ENCODE peak calls at places on chromosome 11, in nine cellular contexts. E is mucosa of descending colon; U is GM12865; B is endodermal cell; A is head of caudate nucleus; F is NAMALWA; P is cardiac fibroblast; J is stimulated activated CD4-positive, alpha-beta T cell treated with anti-CD3 and anti-CD28 coated beads, Interleukin-4, amount 100 ng/mL, for 4 hours; V is PC-3. C is an unnamed sample.

GRCh38 chr11:30879322-30880020 is 293.3 kb upstream of the MPPED2 start:
- DNase-seq in E (peak), U (no peak), B (no peak), A (no peak), F (no peak), P (peak), J (no peak), V (no peak), C (no peak)

GRCh38 chr11:2813141-2813908 is 72.2 kb downstream of the CDKN1C start:
- DNase-seq in E (no peak), U (no peak), B (no peak), A (peak), F (peak), P (peak), J (no peak), V (no peak), C (peak)

GRCh38 chr11:32447252-32447651 is 11.9 kb upstream of the WT1 start:
- DNase-seq in E (no peak), U (no peak), B (no peak), A (no peak), F (no peak), P (no peak), J (no peak), V (peak), C (no peak)

GRCh38 chr11:65776196-65776595 is 4.6 kb downstream of the AP5B1 start:
- DNase-seq in E (no peak), U (no peak), B (no peak), A (no peak), F (no peak), P (peak), J (no peak), V (no peak), C (peak)

GRCh38 chr11:128902515-128903066 is 11.4 kb downstream of the KCNJ5 start:
- DNase-seq in E (no peak), U (no peak), B (peak), A (no peak), F (no peak), P (peak), J (no peak), V (no peak), C (no peak)

GRCh38 chr11:93939084-93939780 is 81.9 kb upstream of the HEPHL1 start:
- DNase-seq in E (no peak), U (no peak), B (no peak), A (no peak), F (no peak), P (peak), J (no peak), V (peak), C (no peak)

GRCh38 chr11:105673089-105673488 is 63.2 kb downstream of the GRIA4 start:
- DNase-seq in E (peak), U (peak), B (peak), A (no peak), F (peak), P (peak), J (no peak), V (peak), C (peak)

GRCh38 chr11:13963949-13964770 is 1.6 kb downstream of the SPON1 start:
- DNase-seq in E (peak), U (no peak), B (peak), A (peak), F (no peak), P (no peak), J (no peak), V (peak), C (no peak)

GRCh38 chr11:6667733-6668374 is 12.2 kb upstream of the DCHS1 start:
- DNase-seq in E (peak), U (peak), B (peak), A (no peak), F (peak), P (peak), J (no peak), V (peak), C (peak)

GRCh38 chr11:78318321-78318720 is 99.3 kb downstream of the GAB2 start:
- DNase-seq in E (no peak), U (no peak), B (no peak), A (no peak), F (no peak), P (no peak), J (no peak), V (no peak), C (no peak)

GRCh38 chr11:112255075-112255739 is 5.5 kb downstream of the PLET1 start:
- DNase-seq in E (no peak), U (no peak), B (no peak), A (no peak), F (no peak), P (peak), J (no peak), V (peak), C (peak)

GRCh38 chr11:123775274-123775673 is 21.0 kb upstream of the OR6X1 start:
- DNase-seq in E (no peak), U (peak), B (peak), A (no peak), F (no peak), P (no peak), J (no peak), V (no peak), C (no peak)

GRCh38 chr11:67252831-67253239 is 13.4 kb upstream of the GRK2 start:
- DNase-seq in E (no peak), U (peak), B (peak), A (peak), F (peak), P (peak), J (no peak), V (peak), C (peak)

GRCh38 chr11:125871391-125872137 is 15.9 kb upstream of the HYLS1 start:
- DNase-seq in E (no peak), U (peak), B (peak), A (peak), F (peak), P (peak), J (no peak), V (peak), C (peak)

GRCh38 chr11:10638285-10638684 is 55.3 kb downstream of the IRAG1 start:
- DNase-seq in E (no peak), U (no peak), B (peak), A (peak), F (no peak), P (no peak), J (no peak), V (no peak), C (no peak)

GRCh38 chr11:44627911-44628729 is 62.7 kb downstream of the CD82 start:
- DNase-seq in E (peak), U (peak), B (peak), A (peak), F (no peak), P (no peak), J (no peak), V (no peak), C (no peak)

GRCh38 chr11:128503231-128503991 is 83.9 kb downstream of the ETS1 start:
- DNase-seq in E (no peak), U (no peak), B (no peak), A (no peak), F (peak), P (peak), J (no peak), V (no peak), C (no peak)

GRCh38 chr11:71996517-71996916 is 2.2 kb upstream of the IL18BP start:
- DNase-seq in E (no peak), U (no peak), B (no peak), A (no peak), F (no peak), P (no peak), J (no peak), V (no peak), C (no peak)

GRCh38 chr11:108223449-108224149 is 732 bp downstream of the ATM start:
- DNase-seq in E (no peak), U (peak), B (no peak), A (no peak), F (peak), P (peak), J (no peak), V (no peak), C (peak)

GRCh38 chr11:75793966-75794365 is 21.0 kb upstream of the UVRAG start:
- DNase-seq in E (no peak), U (no peak), B (no peak), A (peak), F (no peak), P (no peak), J (no peak), V (peak), C (no peak)